ENCODE peak calls at places on chromosome 22, in ten cellular contexts. J, X, W, V, E, U, N, I, S and D are unnamed samples. For H3K79me2, the result is how much of the 10 kb centered on the place peaks cover.

GRCh38 chr22:25110846-25111578 is 88.6 kb upstream of the CRYBB3 start:
- DNase-seq in W (peak), U (peak), N (peak), X (peak), V (peak), E (peak), J (peak), S (peak), I (peak), D (no peak)

GRCh38 chr22:36644333-36644757 is 59.2 kb downstream of the CACNG2 start:
- DNase-seq in V (peak), S (peak), W (peak), N (peak), E (peak), U (peak), X (peak), J (peak), I (peak), D (peak)

GRCh38 chr22:36874731-36875130 is 13.9 kb downstream of the NCF4 start:
- DNase-seq in X (no peak), I (no peak), U (no peak), E (no peak), J (peak), V (no peak), N (no peak), S (no peak), W (no peak), D (no peak)

GRCh38 chr22:35367331-35367886 is 13.5 kb upstream of the HMOX1 start:
- DNase-seq in E (no peak), W (no peak), U (peak), X (no peak), S (no peak), V (no peak), N (no peak), J (no peak), I (no peak), D (peak)

GRCh38 chr22:39724857-39725256 is 154.3 kb downstream of the CACNA1I start:
- DNase-seq in W (no peak), V (no peak), U (no peak), I (no peak), S (no peak), N (no peak), J (no peak), X (no peak), E (no peak), D (no peak)

GRCh38 chr22:30245985-30246901 is at the start of gene LIF:
- DNase-seq in N (peak), U (peak), I (peak), E (no peak), J (peak), S (no peak), X (peak), V (no peak), W (peak), D (no peak)

GRCh38 chr22:32511274-32511673 is 36.7 kb downstream of the FBXO7 start:
- DNase-seq in W (no peak), I (no peak), X (no peak), J (no peak), U (no peak), N (no peak), V (no peak), S (no peak), E (no peak), D (no peak)

GRCh38 chr22:26887456-26887855 is 230.1 kb downstream of the MIAT start:
- DNase-seq in U (peak), J (peak), N (no peak), V (no peak), S (no peak), X (peak), I (peak), W (peak), E (no peak), D (no peak)

GRCh38 chr22:35894464-35894878 is 134.2 kb downstream of the RBFOX2 start:
- DNase-seq in N (no peak), I (peak), W (no peak), E (no peak), S (no peak), X (peak), V (no peak), U (peak), J (no peak), D (peak)

GRCh38 chr22:46077669-46078099 is 72.6 kb upstream of the PPARA start:
- DNase-seq in U (no peak), S (no peak), I (peak), J (no peak), E (no peak), W (no peak), X (no peak), V (no peak), N (no peak), D (no peak)

GRCh38 chr22:46280999-46281623 is 13.3 kb downstream of the TTC38 start:
- DNase-seq in E (no peak), J (no peak), V (no peak), W (peak), X (no peak), U (no peak), S (no peak), N (no peak), I (no peak), D (peak)

GRCh38 chr22:32665676-32666075 is 135.8 kb upstream of the TIMP3 start:
- DNase-seq in N (no peak), X (no peak), U (peak), I (peak), W (no peak), V (no peak), E (no peak), J (no peak), S (no peak), D (no peak)

GRCh38 chr22:25903294-25903693 is 161.3 kb downstream of the MYO18B start:
- DNase-seq in N (peak), U (no peak), W (peak), S (peak), J (no peak), I (no peak), X (peak), E (no peak), V (no peak), D (no peak)

GRCh38 chr22:50435701-50436115 is 39.1 kb downstream of the SBF1 start:
- DNase-seq in U (no peak), J (no peak), N (no peak), W (no peak), S (no peak), I (peak), E (no peak), V (no peak), X (no peak), D (no peak)

GRCh38 chr22:26845016-26845728 is 187.8 kb downstream of the MIAT start:
- DNase-seq in W (no peak), E (no peak), V (no peak), S (no peak), X (no peak), N (no peak), I (no peak), U (no peak), J (peak), D (no peak)

GRCh38 chr22:25759825-25760231 is 17.8 kb downstream of the MYO18B start:
- DNase-seq in J (peak), N (no peak), E (peak), X (no peak), U (peak), W (no peak), I (peak), S (no peak), V (peak), D (no peak)

GRCh38 chr22:26975865-26976264 is 318.5 kb downstream of the MIAT start:
- DNase-seq in W (no peak), N (no peak), V (no peak), I (no peak), E (no peak), S (no peak), X (no peak), J (no peak), U (no peak), D (no peak)

GRCh38 chr22:46951326-46951725 is 188.9 kb downstream of the TBC1D22A start:
- DNase-seq in X (no peak), V (no peak), U (no peak), S (no peak), N (no peak), I (no peak), J (no peak), E (no peak), W (no peak), D (no peak)

GRCh38 chr22:46563381-46564083 is 26.1 kb upstream of the CELSR1 start:
- DNase-seq in J (peak), I (peak), E (no peak), V (peak), X (peak), S (peak), N (peak), U (peak), W (peak), D (peak)

GRCh38 chr22:40058265-40058664 is 63.5 kb downstream of the FAM83F start:
- DNase-seq in E (no peak), J (peak), W (peak), X (peak), N (no peak), V (no peak), S (no peak), I (no peak), U (no peak), D (no peak)

GRCh38 chr22:24315367-24315781 is 44.7 kb downstream of the SPECC1L start:
- DNase-seq in I (no peak), J (peak), U (peak), E (no peak), N (no peak), S (no peak), V (peak), X (no peak), W (no peak), D (no peak)

GRCh38 chr22:50326225-50326958 is 420 bp downstream of the DENND6B start:
- DNase-seq in V (no peak), W (no peak), X (no peak), N (no peak), J (no peak), S (no peak), I (no peak), E (no peak), U (no peak), D (no peak)

GRCh38 chr22:41683616-41684015 is 5.1 kb downstream of the SNU13 start:
- DNase-seq in I (peak), J (no peak), E (no peak), S (no peak), X (no peak), N (no peak), W (no peak), U (no peak), V (no peak), D (no peak)

GRCh38 chr22:41681616-41682015 is 7.1 kb downstream of the SNU13 start:
- DNase-seq in S (no peak), E (no peak), W (no peak), N (no peak), J (peak), I (no peak), U (no peak), V (no peak), X (no peak), D (peak)

GRCh38 chr22:41682033-41682807 is 6.4 kb downstream of the SNU13 start:
- DNase-seq in S (peak), I (peak), U (peak), J (peak), W (peak), E (no peak), V (peak), X (peak), N (peak), D (peak)

GRCh38 chr22:41684194-41684593 is 4.5 kb downstream of the SNU13 start:
- DNase-seq in U (no peak), S (no peak), J (no peak), N (no peak), X (no peak), V (no peak), E (no peak), W (no peak), I (no peak), D (no peak)

DNA sequence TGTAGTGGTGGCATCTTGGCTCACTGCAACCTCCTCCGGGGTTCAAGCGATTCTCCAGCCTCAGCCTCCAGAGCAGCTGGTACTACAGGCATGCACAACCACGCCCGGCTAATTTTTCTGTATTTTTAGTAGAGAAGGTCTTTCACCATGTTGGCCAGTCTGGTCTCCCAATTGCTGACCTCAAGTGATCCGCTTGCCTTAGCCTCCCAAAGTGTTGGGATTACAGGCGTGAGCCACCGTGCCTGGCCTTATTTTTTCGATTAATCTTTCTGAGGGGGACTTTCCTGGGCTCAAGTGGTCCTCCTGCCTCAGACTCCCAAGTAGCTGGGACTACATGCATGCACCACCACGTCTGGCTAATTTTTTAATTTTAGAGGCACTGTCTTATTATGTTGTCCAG is 5.6 kb downstream of the SNU13 start:
- DNase-seq in N (no peak), X (no peak), S (no peak), W (no peak), E (no peak), U (no peak), J (no peak), V (no peak), I (no peak), D (no peak)
- H2AFZ ChIP-seq in N (no peak), X (no peak), S (no peak), W (no peak), E (no peak), U (no peak), J (no peak), V (no peak), I (no peak), D (no peak)

GRCh38 chr22:42939451-42939881 is 75.5 kb downstream of the PACSIN2 start:
- DNase-seq in V (no peak), E (no peak), S (no peak), J (peak), W (peak), N (no peak), X (no peak), I (no peak), U (no peak), D (no peak)
- H3K79me2 ChIP-seq in V (half or more), E (half or more), S (under half), J (under half), W (half or more), N (under half), X (half or more), I (half or more), U (under half), D (under half)

DNA sequence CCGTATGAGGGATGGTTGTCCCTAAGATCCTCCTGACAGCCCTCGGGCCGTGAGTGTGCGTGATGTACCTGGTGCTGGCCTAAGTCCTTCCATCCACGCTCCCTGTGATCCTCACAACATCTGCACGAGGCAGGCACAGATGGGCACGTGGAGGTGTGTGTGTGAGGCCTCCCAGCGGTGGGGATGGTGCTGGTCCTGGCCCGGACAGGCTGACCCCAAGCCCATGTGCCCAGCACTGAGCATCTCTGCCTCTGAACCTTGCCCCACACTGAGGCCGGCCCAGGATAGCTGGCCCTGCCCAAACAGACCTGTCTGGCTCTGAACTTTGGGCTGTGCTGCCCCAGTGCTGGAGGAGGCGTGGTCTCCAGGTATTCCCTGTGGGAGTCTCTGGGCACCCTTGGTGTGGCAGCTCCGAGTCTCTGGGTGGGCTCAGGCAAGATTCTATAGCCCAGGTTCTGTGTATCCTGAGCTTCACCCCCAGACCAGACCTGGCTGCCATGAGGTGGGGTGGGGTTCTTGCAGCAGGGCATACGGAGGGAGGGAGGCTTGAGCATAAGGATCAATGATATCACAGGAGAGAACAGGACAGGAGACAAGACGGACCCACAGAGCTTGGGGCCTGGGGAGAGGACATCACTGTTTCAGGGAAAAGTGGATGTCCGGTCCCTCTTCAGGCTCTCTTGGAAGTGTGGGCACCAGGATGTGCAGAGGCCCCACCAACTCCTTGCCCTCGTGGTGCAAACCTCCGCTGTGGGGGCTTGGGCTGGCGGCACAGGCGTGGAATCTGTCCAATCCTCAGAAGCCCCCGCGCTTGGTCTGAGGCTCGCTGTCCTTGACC is 881.8 kb downstream of the BRD1 start:
- DNase-seq in I (no peak), V (peak), E (no peak), J (no peak), U (no peak), N (no peak), X (no peak), W (no peak), S (no peak), D (no peak)
- H3K27ac ChIP-seq in I (no peak), V (no peak), E (no peak), J (no peak), U (no peak), N (no peak), X (no peak), W (no peak), S (no peak), D (no peak)

GRCh38 chr22:31295831-31296230 is 3.5 kb upstream of the PIK3IP1 start:
- DNase-seq in N (no peak), I (peak), W (no peak), V (no peak), U (peak), E (no peak), X (no peak), S (no peak), J (peak), D (no peak)
- H2AFZ ChIP-seq in N (no peak), I (peak), W (no peak), V (no peak), U (no peak), E (peak), X (no peak), S (peak), J (peak), D (peak)

GRCh38 chr22:17401728-17402127 is 32.5 kb downstream of the CECR2 start:
- DNase-seq in S (no peak), N (no peak), W (no peak), X (no peak), J (no peak), E (no peak), U (no peak), V (no peak), I (no peak), D (no peak)
- H3K79me2 ChIP-seq in S (under half), N (under half), W (half or more), X (half or more), J (under half), E (under half), U (under half), V (under half), I (under half), D (under half)

DNA sequence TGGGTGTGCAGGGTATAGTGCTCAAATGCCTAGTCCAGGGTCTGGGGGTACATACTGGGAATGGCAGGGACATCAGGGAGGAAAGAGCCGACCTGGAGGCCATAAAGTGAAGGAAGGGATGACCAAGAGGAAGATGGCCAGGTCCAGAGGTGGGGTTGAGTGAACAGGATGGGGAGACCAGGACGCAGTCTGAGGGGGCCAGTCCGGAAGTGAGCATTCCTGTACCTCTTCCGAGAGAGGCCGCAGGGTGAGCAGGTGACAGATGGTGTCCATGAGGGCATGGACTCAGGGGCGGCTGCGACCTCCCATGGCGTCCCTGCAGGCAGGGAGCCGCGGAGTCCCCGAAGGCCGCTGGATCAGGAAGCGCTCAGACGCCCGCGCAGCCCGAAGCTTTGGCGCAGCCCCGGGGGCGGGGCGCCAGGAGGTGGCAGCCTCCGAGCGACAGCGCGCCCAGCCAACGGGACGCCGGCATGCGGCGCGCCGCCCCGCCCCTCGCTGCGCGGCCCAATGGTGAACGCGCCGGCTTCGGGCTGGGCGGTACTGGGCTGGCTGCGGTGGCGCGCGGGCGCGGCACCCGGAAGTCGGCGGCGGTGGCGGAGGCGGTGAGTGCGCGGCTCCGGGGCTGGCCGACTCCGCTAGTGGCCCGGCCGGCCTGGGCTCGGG is at the start of gene TANGO2:
- DNase-seq in U (peak), N (peak), X (peak), I (peak), V (peak), E (peak), S (peak), J (peak), W (peak), D (peak)
- H3K27ac ChIP-seq in U (peak), N (peak), X (no peak), I (peak), V (peak), E (peak), S (peak), J (peak), W (no peak), D (no peak)

GRCh38 chr22:41660416-41660815 is 28.3 kb downstream of the SNU13 start:
- DNase-seq in W (no peak), I (no peak), J (no peak), S (no peak), V (no peak), E (no peak), U (no peak), N (no peak), X (no peak), D (no peak)
- H2AFZ ChIP-seq in W (no peak), I (no peak), J (no peak), S (no peak), V (no peak), E (no peak), U (no peak), N (no peak), X (no peak), D (no peak)

GRCh38 chr22:28435271-28435825 is 244.3 kb downstream of the TTC28 start:
- DNase-seq in S (no peak), X (no peak), U (no peak), I (peak), N (no peak), V (no peak), J (no peak), E (no peak), W (peak), D (no peak)
- H3K79me2 ChIP-seq in S (under half), X (under half), U (under half), I (under half), N (under half), V (under half), J (under half), E (under half), W (under half), D (under half)

GRCh38 chr22:29073618-29074275 is 912 bp downstream of the KREMEN1 start:
- DNase-seq in W (peak), X (peak), V (peak), E (no peak), U (peak), N (peak), S (no peak), I (no peak), J (no peak), D (no peak)
- H3K27ac ChIP-seq in W (no peak), X (no peak), V (no peak), E (peak), U (no peak), N (no peak), S (peak), I (no peak), J (no peak), D (no peak)